ENCODE peak calls at places on chromosomes 3 and 15, in eight cellular contexts. D, Z, K, Y, E, J, H and P are unnamed samples.

GRCh38 chr3:194189243-194189791 is 53.4 kb downstream of the HES1 start:
- DNase-seq in D (peak), Y (no peak), E (no peak), J (peak), Z (no peak), H (no peak), K (no peak), P (no peak)

GRCh38 chr3:196501316-196502064 is 2.1 kb downstream of the RNF168 start:
- DNase-seq in H (no peak), Y (peak), D (peak), K (peak), Z (no peak), E (no peak), J (peak), P (no peak)

GRCh38 chr3:177361042-177361938 is 164.0 kb upstream of the TBL1XR1 start:
- DNase-seq in E (no peak), K (no peak), J (no peak), H (no peak), Y (no peak), D (no peak), Z (no peak), P (peak)

GRCh38 chr3:156725706-156726105 is 51.3 kb downstream of the TIPARP start:
- DNase-seq in Z (no peak), K (peak), H (no peak), J (no peak), Y (no peak), E (no peak), D (no peak), P (no peak)

GRCh38 chr3:71629289-71630252 is 46.0 kb upstream of the FOXP1 start:
- DNase-seq in J (peak), K (no peak), H (no peak), Z (no peak), E (no peak), D (peak), Y (no peak), P (peak)

GRCh38 chr3:59006791-59007517 is 42.9 kb downstream of the CFAP20DC start:
- DNase-seq in Z (no peak), D (peak), H (peak), J (peak), E (no peak), Y (peak), K (no peak), P (no peak)

GRCh38 chr15:57329582-57330367 is 46.5 kb upstream of the CGNL1 start:
- DNase-seq in J (no peak), Z (no peak), E (no peak), D (no peak), K (no peak), H (no peak), Y (no peak), P (no peak)

GRCh38 chr3:141412936-141413354 is 44.6 kb downstream of the ZBTB38 start:
- DNase-seq in Y (peak), Z (no peak), K (no peak), D (peak), H (peak), E (peak), J (peak), P (peak)

GRCh38 chr3:1611824-1612223 is 486.8 kb upstream of the CNTN4 start:
- DNase-seq in D (no peak), E (no peak), Y (no peak), Z (no peak), H (no peak), J (no peak), K (no peak), P (no peak)

GRCh38 chr3:188052229-188052965 is 101.6 kb upstream of the LPP start:
- DNase-seq in H (peak), K (no peak), Y (peak), E (no peak), D (peak), Z (no peak), J (peak), P (peak)

GRCh38 chr15:82139823-82140268 is 94.0 kb upstream of the MEX3B start:
- DNase-seq in J (peak), Z (no peak), E (peak), Y (peak), K (peak), D (peak), H (no peak), P (peak)

GRCh38 chr3:19342428-19342827 is 194.1 kb downstream of the KCNH8 start:
- DNase-seq in E (no peak), K (no peak), H (no peak), J (no peak), D (no peak), Z (no peak), Y (no peak), P (no peak)